ENCODE peak calls at places on chromosomes 3 and 15, in four cellular contexts. One of them, this sample, is unnamed.

GRCh38 chr3:66076861-66077495 is 38.3 kb upstream of the MAGI1 start:
- DNase-seq in HFF-Myc: peak
- DNase-seq in cardiac muscle cell: no peak
- DNase-seq in IMR-90: peak
- DNase-seq in this sample: peak

GRCh38 chr3:126926684-126927404 is 56.1 kb upstream of the PLXNA1 start:
- DNase-seq in HFF-Myc: no peak
- DNase-seq in cardiac muscle cell: peak
- DNase-seq in IMR-90: peak
- DNase-seq in this sample: peak

GRCh38 chr3:33165372-33165771 is 51.6 kb downstream of the CRTAP start:
- DNase-seq in HFF-Myc: no peak
- DNase-seq in cardiac muscle cell: no peak
- DNase-seq in IMR-90: no peak
- DNase-seq in this sample: no peak

GRCh38 chr15:49079340-49080039 is 33.2 kb upstream of the SECISBP2L start:
- DNase-seq in HFF-Myc: no peak
- DNase-seq in cardiac muscle cell: no peak
- DNase-seq in IMR-90: no peak
- DNase-seq in this sample: no peak

GRCh38 chr3:166810741-166811445 is 569.2 kb downstream of the ZBBX start:
- DNase-seq in HFF-Myc: no peak
- DNase-seq in cardiac muscle cell: no peak
- DNase-seq in IMR-90: no peak
- DNase-seq in this sample: no peak

GRCh38 chr3:195708626-195709481 is 11.9 kb upstream of the MUC20 start:
- DNase-seq in HFF-Myc: no peak
- DNase-seq in cardiac muscle cell: no peak
- DNase-seq in IMR-90: no peak
- DNase-seq in this sample: no peak

GRCh38 chr15:51227967-51228783 is 110.2 kb downstream of the CYP19A1 start:
- DNase-seq in HFF-Myc: peak
- DNase-seq in cardiac muscle cell: peak
- DNase-seq in IMR-90: peak
- DNase-seq in this sample: peak

GRCh38 chr15:27623149-27623548 is 476.0 kb downstream of the OCA2 start:
- DNase-seq in HFF-Myc: no peak
- DNase-seq in cardiac muscle cell: no peak
- DNase-seq in IMR-90: no peak
- DNase-seq in this sample: no peak

GRCh38 chr15:98765610-98766009 is 117.3 kb downstream of the IGF1R start:
- DNase-seq in HFF-Myc: no peak
- DNase-seq in cardiac muscle cell: no peak
- DNase-seq in IMR-90: no peak
- DNase-seq in this sample: no peak

GRCh38 chr3:11244131-11244677 is 28.0 kb upstream of the ATG7 start:
- DNase-seq in HFF-Myc: no peak
- DNase-seq in cardiac muscle cell: peak
- DNase-seq in IMR-90: peak
- DNase-seq in this sample: no peak

GRCh38 chr15:75043509-75044257 is 20.3 kb downstream of the PPCDC start:
- DNase-seq in HFF-Myc: peak
- DNase-seq in cardiac muscle cell: peak
- DNase-seq in IMR-90: peak
- DNase-seq in this sample: peak

GRCh38 chr3:165196577-165197561 is 685 bp upstream of the SLITRK3 start:
- DNase-seq in HFF-Myc: no peak
- DNase-seq in cardiac muscle cell: no peak
- DNase-seq in IMR-90: no peak
- DNase-seq in this sample: no peak

GRCh38 chr3:122356402-122356801 is 26.6 kb downstream of the MIX23 start:
- DNase-seq in HFF-Myc: peak
- DNase-seq in cardiac muscle cell: peak
- DNase-seq in IMR-90: peak
- DNase-seq in this sample: no peak

GRCh38 chr3:121295453-121295852 is 250.3 kb downstream of the POLQ start:
- DNase-seq in HFF-Myc: no peak
- DNase-seq in cardiac muscle cell: no peak
- DNase-seq in IMR-90: no peak
- DNase-seq in this sample: no peak

GRCh38 chr3:114011059-114011797 is 45.1 kb downstream of the CCDC191 start:
- DNase-seq in HFF-Myc: no peak
- DNase-seq in cardiac muscle cell: no peak
- DNase-seq in IMR-90: no peak
- DNase-seq in this sample: no peak

GRCh38 chr3:175346573-175347356 is 487.6 kb downstream of the NAALADL2 start:
- DNase-seq in HFF-Myc: peak
- DNase-seq in cardiac muscle cell: peak
- DNase-seq in IMR-90: peak
- DNase-seq in this sample: peak

GRCh38 chr3:174168026-174168425 is 691.1 kb upstream of the NAALADL2 start:
- DNase-seq in HFF-Myc: no peak
- DNase-seq in cardiac muscle cell: no peak
- DNase-seq in IMR-90: no peak
- DNase-seq in this sample: no peak

GRCh38 chr15:36878745-36879262 is 221.5 kb downstream of the MEIS2 start:
- DNase-seq in HFF-Myc: no peak
- DNase-seq in cardiac muscle cell: no peak
- DNase-seq in IMR-90: no peak
- DNase-seq in this sample: no peak

GRCh38 chr15:36879568-36880225 is 220.7 kb downstream of the MEIS2 start:
- DNase-seq in HFF-Myc: no peak
- DNase-seq in cardiac muscle cell: no peak
- DNase-seq in IMR-90: no peak
- DNase-seq in this sample: no peak

GRCh38 chr15:36882487-36883108 is 217.8 kb downstream of the MEIS2 start:
- DNase-seq in HFF-Myc: no peak
- DNase-seq in cardiac muscle cell: peak
- DNase-seq in IMR-90: no peak
- DNase-seq in this sample: no peak

GRCh38 chr15:36880913-36881290 is 219.4 kb downstream of the MEIS2 start:
- DNase-seq in HFF-Myc: no peak
- DNase-seq in cardiac muscle cell: no peak
- DNase-seq in IMR-90: no peak
- DNase-seq in this sample: no peak

DNA sequence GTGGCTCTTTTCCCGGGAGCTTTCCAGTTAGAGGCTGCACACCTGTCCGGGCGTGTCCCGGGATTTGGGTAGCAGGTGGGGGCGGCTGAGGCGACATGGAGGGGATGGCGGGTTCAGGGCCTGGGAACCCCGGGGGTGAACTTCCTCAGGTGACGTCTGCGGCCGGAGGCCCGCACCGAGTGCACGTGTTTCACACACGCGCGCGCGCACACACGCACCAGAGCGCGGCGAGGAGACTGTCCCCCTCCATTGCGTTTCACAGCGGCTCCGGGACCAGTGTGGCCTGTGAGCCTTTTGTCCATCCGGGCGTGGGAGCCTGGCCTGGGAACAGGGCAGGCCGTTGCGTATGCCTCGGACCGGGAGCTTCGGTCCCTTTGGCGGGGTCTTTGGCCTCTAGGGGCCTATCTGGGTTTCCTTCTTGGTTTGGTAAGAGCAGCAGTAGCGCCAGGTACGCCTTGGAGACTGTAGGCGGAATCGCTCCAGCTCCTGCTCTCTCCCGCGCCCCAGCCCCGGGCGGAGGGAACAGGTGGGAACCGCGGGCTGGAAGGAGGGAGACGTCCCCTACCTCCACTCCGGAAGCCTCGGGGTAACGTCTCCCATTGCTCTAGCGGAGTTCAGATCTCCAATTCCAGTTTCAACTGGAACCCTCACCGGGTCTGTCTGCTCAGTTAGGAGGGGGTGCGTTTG is 220.0 kb downstream of the MEIS2 start:
- DNase-seq in HFF-Myc: no peak
- DNase-seq in cardiac muscle cell: no peak
- DNase-seq in IMR-90: no peak
- DNase-seq in this sample: no peak
- H3K4me3 ChIP-seq in HFF-Myc: no peak
- H3K4me3 ChIP-seq in cardiac muscle cell: peak
- H3K4me3 ChIP-seq in IMR-90: no peak
- H3K4me3 ChIP-seq in this sample: no peak

GRCh38 chr15:73196113-73196512 is 143.8 kb downstream of the NEO1 start:
- DNase-seq in HFF-Myc: no peak
- DNase-seq in cardiac muscle cell: peak
- DNase-seq in IMR-90: peak
- DNase-seq in this sample: no peak

GRCh38 chr15:73190189-73190601 is 137.9 kb downstream of the NEO1 start:
- DNase-seq in HFF-Myc: no peak
- DNase-seq in cardiac muscle cell: peak
- DNase-seq in IMR-90: peak
- DNase-seq in this sample: no peak
- H3K4me3 ChIP-seq in HFF-Myc: no peak
- H3K4me3 ChIP-seq in cardiac muscle cell: no peak
- H3K4me3 ChIP-seq in IMR-90: no peak
- H3K4me3 ChIP-seq in this sample: no peak

GRCh38 chr3:99878005-99878404 is 60.3 kb downstream of the CMSS1 start:
- DNase-seq in HFF-Myc: no peak
- DNase-seq in cardiac muscle cell: peak
- DNase-seq in IMR-90: peak
- DNase-seq in this sample: no peak
- H3K4me3 ChIP-seq in HFF-Myc: no peak
- H3K4me3 ChIP-seq in cardiac muscle cell: no peak
- H3K4me3 ChIP-seq in IMR-90: no peak
- H3K4me3 ChIP-seq in this sample: no peak

DNA sequence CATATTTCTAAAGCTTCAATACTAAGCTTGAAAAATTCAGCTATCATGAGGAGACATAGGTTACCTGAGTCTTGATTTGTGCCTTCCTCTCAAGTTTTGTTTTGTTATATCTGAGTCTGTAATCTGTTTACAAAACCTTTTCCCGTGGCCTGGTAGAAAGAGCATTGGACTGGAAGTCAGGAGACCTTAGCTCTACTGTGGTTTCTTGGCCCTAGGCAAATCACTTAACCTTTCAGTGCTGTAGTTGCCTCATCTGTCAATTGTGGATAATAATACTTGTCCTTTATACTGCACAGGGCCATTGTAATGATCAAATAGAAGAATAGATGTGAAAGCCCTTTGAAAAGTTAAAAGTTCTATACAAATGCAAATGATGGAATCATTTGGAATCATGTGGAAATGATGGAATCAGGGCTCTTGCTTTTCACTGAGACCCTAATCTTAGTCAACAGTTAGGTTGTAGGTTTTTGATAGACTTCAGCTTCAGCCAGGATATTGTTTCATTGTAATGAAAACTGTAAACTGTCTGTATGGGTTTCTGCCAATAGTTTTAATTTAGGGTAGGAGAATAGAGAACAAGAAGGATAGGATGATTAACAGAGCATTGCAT is 21.6 kb downstream of the MAP2K5 start:
- DNase-seq in HFF-Myc: no peak
- DNase-seq in cardiac muscle cell: no peak
- DNase-seq in IMR-90: no peak
- DNase-seq in this sample: no peak
- H3K4me3 ChIP-seq in HFF-Myc: no peak
- H3K4me3 ChIP-seq in cardiac muscle cell: no peak
- H3K4me3 ChIP-seq in IMR-90: no peak
- H3K4me3 ChIP-seq in this sample: no peak

DNA sequence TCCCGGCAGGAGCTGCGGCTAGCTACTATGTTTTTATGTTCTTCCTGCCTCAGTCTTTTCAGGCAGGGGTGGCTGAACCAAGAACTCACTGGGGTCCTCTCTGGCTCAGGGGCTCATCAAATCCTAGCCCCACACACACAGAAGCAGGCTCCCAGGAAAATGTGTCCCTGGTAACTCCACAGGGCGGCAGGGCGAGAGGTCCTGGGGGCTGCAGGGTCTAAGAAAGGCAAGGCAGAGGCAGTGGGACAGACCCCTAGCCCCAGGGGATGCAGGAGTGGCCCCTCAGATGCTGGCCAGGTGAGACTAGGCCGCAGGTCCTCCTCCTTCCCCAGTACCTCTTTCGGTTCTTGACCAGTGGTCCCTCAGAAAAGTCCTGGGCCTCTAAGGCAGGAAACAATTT is 48.9 kb downstream of the PTH1R start:
- DNase-seq in HFF-Myc: no peak
- DNase-seq in cardiac muscle cell: no peak
- DNase-seq in IMR-90: no peak
- DNase-seq in this sample: no peak
- H3K4me3 ChIP-seq in HFF-Myc: no peak
- H3K4me3 ChIP-seq in cardiac muscle cell: no peak
- H3K4me3 ChIP-seq in IMR-90: no peak
- H3K4me3 ChIP-seq in this sample: no peak

GRCh38 chr3:141795719-141796435 is 32.7 kb downstream of the GRK7 start:
- DNase-seq in HFF-Myc: no peak
- DNase-seq in cardiac muscle cell: peak
- DNase-seq in IMR-90: no peak
- DNase-seq in this sample: no peak

GRCh38 chr3:141797819-141798405 is 34.7 kb downstream of the GRK7 start:
- DNase-seq in HFF-Myc: no peak
- DNase-seq in cardiac muscle cell: no peak
- DNase-seq in IMR-90: no peak
- DNase-seq in this sample: no peak

GRCh38 chr3:141798455-141798854 is 35.2 kb downstream of the GRK7 start:
- DNase-seq in HFF-Myc: no peak
- DNase-seq in cardiac muscle cell: peak
- DNase-seq in IMR-90: no peak
- DNase-seq in this sample: no peak

GRCh38 chr3:141796436-141797166 is 33.4 kb downstream of the GRK7 start:
- DNase-seq in HFF-Myc: no peak
- DNase-seq in cardiac muscle cell: peak
- DNase-seq in IMR-90: no peak
- DNase-seq in this sample: peak

GRCh38 chr3:141797167-141797773 is 34.1 kb downstream of the GRK7 start:
- DNase-seq in HFF-Myc: no peak
- DNase-seq in cardiac muscle cell: peak
- DNase-seq in IMR-90: peak
- DNase-seq in this sample: no peak
- H3K4me3 ChIP-seq in HFF-Myc: no peak
- H3K4me3 ChIP-seq in cardiac muscle cell: no peak
- H3K4me3 ChIP-seq in IMR-90: peak
- H3K4me3 ChIP-seq in this sample: peak

DNA sequence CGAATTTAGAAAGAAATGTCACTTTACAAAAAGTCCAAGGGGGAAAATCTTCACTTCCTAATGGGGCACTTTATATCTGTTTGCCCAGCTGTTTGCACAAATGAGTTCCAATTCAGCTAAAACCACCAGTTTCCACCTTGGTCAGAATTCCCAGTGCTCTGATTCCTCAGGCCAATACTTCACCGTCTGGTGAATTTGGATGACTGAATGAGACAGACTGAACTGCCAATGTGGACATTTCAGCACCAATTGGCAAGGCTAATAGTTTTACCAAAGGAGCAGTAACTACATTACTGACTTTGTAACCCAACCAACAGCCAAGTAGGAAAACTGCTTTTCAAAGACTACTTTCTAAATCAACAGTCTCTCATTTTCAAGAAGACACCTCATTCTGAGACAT is 51.8 kb downstream of the ABI3BP start:
- DNase-seq in HFF-Myc: no peak
- DNase-seq in cardiac muscle cell: no peak
- DNase-seq in IMR-90: no peak
- DNase-seq in this sample: no peak
- H3K4me3 ChIP-seq in HFF-Myc: no peak
- H3K4me3 ChIP-seq in cardiac muscle cell: no peak
- H3K4me3 ChIP-seq in IMR-90: no peak
- H3K4me3 ChIP-seq in this sample: no peak

This sample was measured in AG04449.